ENCODE peak calls at places on chromosomes 5 and 9, in six cellular contexts. T is sciatic nerve; V is CD4-positive, alpha-beta memory T cell; A is RPMI7951; C is MCF 10A; I is fibroblast of the aortic adventitia. B is an unnamed sample.

GRCh38 chr9:135993840-135994776 is 32.9 kb upstream of the UBAC1 start:
- DNase-seq in A (no peak), V (no peak), I (no peak), C (no peak), T (no peak), B (no peak)

GRCh38 chr9:72585737-72586136 is 64.3 kb downstream of the TMC1 start:
- DNase-seq in T (no peak), C (peak), I (peak), A (peak), V (no peak), B (no peak)

GRCh38 chr5:19853616-19854240 is 134.3 kb downstream of the CDH18 start:
- DNase-seq in T (no peak), I (peak), A (peak), C (peak), V (no peak), B (no peak)

GRCh38 chr9:26245072-26245471 is 566.8 kb upstream of the TUSC1 start:
- DNase-seq in T (no peak), I (no peak), V (no peak), C (no peak), A (no peak), B (no peak)

GRCh38 chr5:95042040-95042439 is 242.9 kb downstream of the MCTP1 start:
- DNase-seq in I (no peak), C (no peak), A (no peak), V (no peak), T (no peak), B (no peak)

GRCh38 chr9:135992486-135993408 is 31.6 kb upstream of the UBAC1 start:
- DNase-seq in C (peak), V (peak), I (peak), T (peak), A (peak), B (peak)

GRCh38 chr9:23477908-23478307 is 348.1 kb downstream of the ELAVL2 start:
- DNase-seq in A (no peak), C (no peak), I (no peak), V (no peak), T (no peak), B (no peak)

GRCh38 chr5:173327948-173328895 is at the start of gene STC2:
- DNase-seq in T (no peak), C (peak), A (peak), V (no peak), I (peak), B (no peak)

GRCh38 chr5:113447651-113448050 is 12.9 kb upstream of the TSSK1B start:
- DNase-seq in A (peak), T (no peak), I (no peak), V (no peak), C (no peak), B (peak)

GRCh38 chr5:75450069-75450468 is 61.4 kb downstream of the CERT1 start:
- DNase-seq in C (no peak), I (no peak), A (no peak), V (no peak), T (no peak), B (no peak)

GRCh38 chr5:168802337-168802736 is 223.2 kb upstream of the PANK3 start:
- DNase-seq in I (no peak), C (no peak), T (no peak), A (no peak), V (no peak), B (no peak)

GRCh38 chr5:52895572-52896296 is 93.4 kb upstream of the ITGA2 start:
- DNase-seq in C (no peak), I (no peak), T (no peak), V (no peak), A (no peak), B (no peak)

GRCh38 chr9:90142580-90142979 is 500.0 kb downstream of the DIRAS2 start:
- DNase-seq in C (peak), A (peak), T (peak), I (peak), V (peak), B (no peak)

GRCh38 chr5:106154280-106154716 is 1516.4 kb downstream of the EFNA5 start:
- DNase-seq in I (no peak), T (no peak), C (no peak), V (no peak), A (no peak), B (no peak)

GRCh38 chr5:151048526-151048925 is 28.1 kb downstream of the GPX3 start:
- DNase-seq in V (no peak), T (no peak), I (no peak), C (peak), A (peak), B (no peak)

GRCh38 chr9:99015890-99016289 is 72.2 kb downstream of the COL15A1 start:
- DNase-seq in A (no peak), V (no peak), I (no peak), T (no peak), C (no peak), B (no peak)

GRCh38 chr5:115423541-115423940 is 121.0 kb downstream of the FEM1C start:
- DNase-seq in I (peak), C (peak), T (peak), A (peak), V (no peak), B (peak)

GRCh38 chr5:154446183-154447073 is 631 bp downstream of the SAP30L start:
- DNase-seq in A (peak), I (peak), V (peak), T (peak), C (peak), B (peak)

B was measured in substantia nigra.